ENCODE peak calls at places on chromosome 18, in five cellular contexts. W is SK-N-SH, Q is GM12878, M is K562, L is HepG2. R is an unnamed sample.
A peak's percentile ranks its signal among the peaks of the same experiment; 100 is the strongest.

GRCh38 chr18:777021-777420 is 35.0 kb downstream of the YES1 start:
- DNase-seq in M (no peak), W (no peak), L (no peak), Q (no peak), R (no peak)

GRCh38 chr18:27005589-27005988 is 140.1 kb upstream of the AQP4 start:
- DNase-seq in L (peak; percentile 22), M (no peak), Q (no peak), W (peak; percentile 19), R (peak; percentile 10)

GRCh38 chr18:23250893-23251656 is 115.8 kb downstream of the CABLES1 start:
- DNase-seq in M (no peak), W (no peak), L (no peak), Q (no peak), R (no peak)

GRCh38 chr18:9757851-9758587 is 49.9 kb downstream of the RAB31 start:
- DNase-seq in L (no peak), W (no peak), Q (no peak), M (peak; percentile 36), R (no peak)

GRCh38 chr18:49207373-49207772 is 253.1 kb downstream of the DYM start:
- DNase-seq in M (no peak), L (no peak), W (no peak), Q (no peak), R (peak; percentile 21)

GRCh38 chr18:41756141-41756540 is 198.9 kb upstream of the PIK3C3 start:
- DNase-seq in W (no peak), L (no peak), Q (no peak), M (no peak), R (no peak)

GRCh38 chr18:26563024-26563423 is 14.7 kb upstream of the KCTD1 start:
- DNase-seq in Q (no peak), M (no peak), W (no peak), L (no peak), R (no peak)

GRCh38 chr18:79466591-79466990 is 70.9 kb downstream of the NFATC1 start:
- DNase-seq in W (no peak), L (no peak), M (no peak), Q (no peak), R (no peak)

GRCh38 chr18:26487437-26487836 is 60.9 kb downstream of the KCTD1 start:
- DNase-seq in M (no peak), W (no peak), Q (peak; percentile 23), L (peak; percentile 63), R (no peak)

GRCh38 chr18:22536558-22536957 is 118.8 kb upstream of the CTAGE1 start:
- DNase-seq in L (no peak), M (peak; percentile 42), W (no peak), Q (no peak), R (no peak)

GRCh38 chr18:59015531-59016152 is 124.0 kb upstream of the SEC11C start:
- DNase-seq in Q (no peak), L (no peak), W (no peak), M (no peak), R (no peak)

GRCh38 chr18:75127143-75128021 is 81.6 kb downstream of the PTGR3 start:
- DNase-seq in L (peak; percentile 66), Q (no peak), M (no peak), W (no peak), R (no peak)

GRCh38 chr18:59468821-59469220 is 109.8 kb upstream of the LMAN1 start:
- DNase-seq in M (no peak), W (no peak), Q (no peak), L (no peak), R (no peak)

GRCh38 chr18:51881394-51881793 is 458.6 kb upstream of the DCC start:
- DNase-seq in W (peak; percentile 23), M (no peak), L (no peak), Q (no peak), R (no peak)

GRCh38 chr18:3652380-3653262 is 202.6 kb downstream of the TGIF1 start:
- DNase-seq in Q (no peak), W (peak; percentile 45), M (peak; percentile 98), L (peak; percentile 96), R (peak; percentile 98)

GRCh38 chr18:49022311-49023280 is 71.8 kb upstream of the SMAD7 start:
- DNase-seq in M (no peak), W (no peak), L (no peak), Q (no peak), R (no peak)

DNA sequence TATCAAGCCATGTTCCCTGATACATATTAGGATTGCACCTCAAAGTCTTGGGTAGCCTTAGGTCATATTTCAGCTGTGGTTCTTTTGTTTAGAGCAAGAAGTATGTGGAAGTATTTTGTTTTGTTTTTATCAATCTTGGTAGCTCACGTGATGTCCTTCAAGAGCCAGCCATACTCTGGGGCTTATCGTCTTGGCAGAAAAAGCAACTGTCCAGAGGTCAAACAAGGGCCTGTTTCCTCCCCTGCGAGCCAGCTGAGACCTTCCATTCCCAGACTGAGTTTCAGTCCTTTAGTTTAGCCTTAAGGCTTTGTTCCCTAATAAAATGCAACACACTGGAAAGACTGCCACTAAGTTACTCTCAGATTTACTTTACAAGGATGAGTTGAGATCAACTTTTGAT is 63.6 kb downstream of the TXNL1 start:
- DNase-seq in M (no peak), W (no peak), L (no peak), Q (no peak), R (no peak)
- TF ChIP-seq ZBTB33 in M (no peak), W (no peak), L (no peak), Q (no peak), R (no peak)

GRCh38 chr18:72638353-72638752 is 94.2 kb upstream of the CBLN2 start:
- DNase-seq in M (no peak), Q (no peak), L (no peak), W (no peak), R (no peak)
- H3K4me3 ChIP-seq in M (no peak overlapping the region), Q (no peak overlapping the region), L (no peak overlapping the region), W (no peak overlapping the region), R (no peak overlapping the region)

GRCh38 chr18:24413148-24413547 is 13.3 kb upstream of the IMPACT start:
- DNase-seq in W (no peak), L (no peak), M (no peak), Q (no peak), R (no peak)
- TF ChIP-seq ZBTB33 in W (no peak), L (no peak), M (no peak), Q (no peak), R (no peak)

GRCh38 chr18:13614318-13614643 is 112.1 kb downstream of the FAM210A start:
- DNase-seq in M (no peak), L (no peak), Q (no peak), W (no peak), R (no peak)

GRCh38 chr18:13613099-13613498 is 113.3 kb downstream of the FAM210A start:
- DNase-seq in Q (no peak), L (no peak), M (no peak), W (no peak), R (no peak)

GRCh38 chr18:13614701-13615288 is 111.6 kb downstream of the FAM210A start:
- DNase-seq in M (no peak), Q (no peak), W (no peak), L (no peak), R (no peak)

GRCh38 chr18:13612111-13612997 is 114.0 kb downstream of the FAM210A start:
- DNase-seq in L (no peak), Q (peak; percentile 94), W (peak; percentile 67), M (no peak), R (no peak)

DNA sequence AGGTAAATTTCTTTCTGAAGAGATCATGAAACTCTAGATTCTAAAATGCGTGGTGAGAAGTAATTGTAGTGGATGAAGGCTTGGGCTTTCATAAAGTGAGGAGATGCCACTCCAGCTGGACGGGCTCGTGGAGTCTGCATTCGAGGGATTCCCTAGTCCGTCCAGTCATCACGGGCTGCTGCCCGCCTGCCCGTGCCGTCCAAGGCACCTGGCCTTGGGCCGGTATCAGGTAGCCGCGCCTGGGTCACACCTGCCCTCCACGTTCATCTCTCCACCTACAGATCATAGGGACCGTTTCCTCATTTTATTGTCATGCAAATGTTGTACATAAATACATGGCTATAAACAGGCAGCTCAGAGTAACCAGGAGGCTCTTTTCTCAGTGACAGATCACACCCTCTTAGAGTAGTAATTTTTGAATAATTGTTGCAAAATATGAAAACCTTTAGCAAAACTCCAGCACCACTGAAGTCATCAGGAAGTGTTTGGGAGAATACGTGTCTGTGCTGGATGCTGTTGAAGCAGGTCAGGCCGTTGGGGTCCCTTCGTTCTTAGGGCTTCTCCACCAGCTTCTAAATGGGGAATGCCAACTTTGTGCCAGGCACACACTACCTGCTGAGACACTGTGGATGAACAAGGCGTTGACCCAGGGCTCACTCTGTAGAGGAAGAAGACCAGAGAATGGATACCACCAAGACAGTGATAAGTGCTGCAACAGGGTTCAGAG is 112.6 kb downstream of the FAM210A start:
- DNase-seq in Q (no peak), L (no peak), W (no peak), M (no peak), R (no peak)
- H3K4me3 ChIP-seq in Q (peak overlapping the region; percentile 73), L (no peak overlapping the region), W (no peak overlapping the region), M (no peak overlapping the region), R (no peak overlapping the region)

GRCh38 chr18:2111456-2111855 is 459.8 kb downstream of the METTL4 start:
- DNase-seq in W (no peak), M (no peak), L (no peak), Q (no peak), R (no peak)

GRCh38 chr18:2114765-2115164 is 456.5 kb downstream of the METTL4 start:
- DNase-seq in Q (no peak), L (no peak), M (no peak), W (no peak), R (no peak)

GRCh38 chr18:2108581-2108980 is 462.7 kb downstream of the METTL4 start:
- DNase-seq in M (no peak), Q (no peak), L (no peak), W (no peak), R (no peak)

GRCh38 chr18:2114289-2114688 is 457.0 kb downstream of the METTL4 start:
- DNase-seq in W (no peak), Q (no peak), L (no peak), M (no peak), R (no peak)

DNA sequence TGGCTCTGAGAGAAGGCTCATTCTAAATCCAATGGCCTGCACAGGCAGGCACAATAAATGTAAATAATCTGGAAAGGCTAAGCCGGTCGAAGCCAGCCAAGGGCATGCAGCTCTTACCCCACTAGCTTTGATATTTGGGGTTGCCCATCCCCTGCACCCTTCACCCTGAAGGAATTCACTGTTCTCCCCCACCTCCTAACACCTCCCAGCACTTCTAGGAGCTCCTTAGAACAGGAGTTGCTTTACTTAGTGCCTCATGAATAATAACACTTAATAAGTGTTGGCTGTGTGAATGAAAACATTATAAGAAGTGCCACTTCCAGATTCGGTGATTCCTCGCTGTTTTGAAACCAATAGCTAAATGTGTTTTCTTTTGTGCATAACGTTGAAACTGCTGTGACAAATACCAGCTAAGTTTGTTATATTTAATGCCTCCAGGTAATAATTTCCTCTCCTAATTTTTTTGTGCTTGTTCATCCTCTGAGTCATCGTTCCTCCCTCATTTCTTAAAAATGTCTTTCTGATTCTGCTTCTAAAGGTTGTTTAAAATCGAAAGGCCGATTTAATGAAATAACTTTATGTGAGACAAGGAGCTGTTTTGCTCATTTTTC is 458.8 kb downstream of the METTL4 start:
- DNase-seq in Q (no peak), M (no peak), W (no peak), L (no peak), R (no peak)
- TF ChIP-seq ZBTB33 in Q (no peak), M (no peak), W (no peak), L (no peak), R (no peak)